ENCODE peak calls at places on chromosomes 2 and 18, in four cellular contexts. One of them, this sample, is unnamed. For H3K27me3, the result is how much of the 10 kb centered on the place peaks cover.

GRCh38 chr2:103387888-103388287 is 626.1 kb downstream of the TMEM182 start:
- DNase-seq in adrenal gland: no peak
- DNase-seq in body of pancreas: no peak
- DNase-seq in gastrocnemius medialis: no peak
- DNase-seq in this sample: no peak

GRCh38 chr18:58186258-58186948 is 142.4 kb downstream of the NEDD4L start:
- DNase-seq in adrenal gland: no peak
- DNase-seq in body of pancreas: peak
- DNase-seq in gastrocnemius medialis: no peak
- DNase-seq in this sample: no peak

GRCh38 chr2:101032100-101032776 is 30.1 kb downstream of the RPL31 start:
- DNase-seq in adrenal gland: no peak
- DNase-seq in body of pancreas: no peak
- DNase-seq in gastrocnemius medialis: no peak
- DNase-seq in this sample: no peak

GRCh38 chr2:205687018-205687956 is 5.0 kb downstream of the NRP2 start:
- DNase-seq in adrenal gland: no peak
- DNase-seq in body of pancreas: no peak
- DNase-seq in gastrocnemius medialis: no peak
- DNase-seq in this sample: no peak

GRCh38 chr2:157839162-157839801 is 36.8 kb downstream of the ACVR1 start:
- DNase-seq in adrenal gland: peak
- DNase-seq in body of pancreas: no peak
- DNase-seq in gastrocnemius medialis: peak
- DNase-seq in this sample: peak

GRCh38 chr2:58578276-58578675 is 337.2 kb upstream of the FANCL start:
- DNase-seq in adrenal gland: no peak
- DNase-seq in body of pancreas: no peak
- DNase-seq in gastrocnemius medialis: no peak
- DNase-seq in this sample: no peak

GRCh38 chr18:67417864-67418523 is 98.5 kb downstream of the DSEL start:
- DNase-seq in adrenal gland: peak
- DNase-seq in body of pancreas: no peak
- DNase-seq in gastrocnemius medialis: no peak
- DNase-seq in this sample: no peak

GRCh38 chr2:241223211-241224067 is 35.0 kb downstream of the ANO7 start:
- DNase-seq in adrenal gland: no peak
- DNase-seq in body of pancreas: no peak
- DNase-seq in gastrocnemius medialis: no peak
- DNase-seq in this sample: no peak

GRCh38 chr2:164778723-164779122 is 62.9 kb downstream of the COBLL1 start:
- DNase-seq in adrenal gland: no peak
- DNase-seq in body of pancreas: no peak
- DNase-seq in gastrocnemius medialis: no peak
- DNase-seq in this sample: no peak

GRCh38 chr18:9861933-9862332 is 23.8 kb upstream of the TXNDC2 start:
- DNase-seq in adrenal gland: no peak
- DNase-seq in body of pancreas: no peak
- DNase-seq in gastrocnemius medialis: no peak
- DNase-seq in this sample: no peak

GRCh38 chr2:84022810-84023431 is 436.2 kb downstream of the SUCLG1 start:
- DNase-seq in adrenal gland: peak
- DNase-seq in body of pancreas: peak
- DNase-seq in gastrocnemius medialis: no peak
- DNase-seq in this sample: no peak

GRCh38 chr2:28449489-28450395 is 46.1 kb upstream of the PLB1 start:
- DNase-seq in adrenal gland: no peak
- DNase-seq in body of pancreas: no peak
- DNase-seq in gastrocnemius medialis: no peak
- DNase-seq in this sample: no peak

GRCh38 chr18:75212626-75213110 is 2.1 kb downstream of the TSHZ1 start:
- DNase-seq in adrenal gland: no peak
- DNase-seq in body of pancreas: no peak
- DNase-seq in gastrocnemius medialis: no peak
- DNase-seq in this sample: no peak

GRCh38 chr18:57813245-57813644 is 10.1 kb upstream of the ATP8B1 start:
- DNase-seq in adrenal gland: no peak
- DNase-seq in body of pancreas: no peak
- DNase-seq in gastrocnemius medialis: no peak
- DNase-seq in this sample: no peak

GRCh38 chr2:10120158-10120937 is 2.2 kb upstream of the RRM2 start:
- DNase-seq in adrenal gland: peak
- DNase-seq in body of pancreas: peak
- DNase-seq in gastrocnemius medialis: peak
- DNase-seq in this sample: peak

GRCh38 chr2:37891846-37892435 is 33.1 kb upstream of the RMDN2 start:
- DNase-seq in adrenal gland: no peak
- DNase-seq in body of pancreas: no peak
- DNase-seq in gastrocnemius medialis: no peak
- DNase-seq in this sample: no peak

GRCh38 chr2:101759162-101759561 is 61.7 kb downstream of the MAP4K4 start:
- DNase-seq in adrenal gland: peak
- DNase-seq in body of pancreas: no peak
- DNase-seq in gastrocnemius medialis: no peak
- DNase-seq in this sample: peak

GRCh38 chr2:200477667-200478121 is 32.2 kb downstream of the KCTD18 start:
- DNase-seq in adrenal gland: peak
- DNase-seq in body of pancreas: peak
- DNase-seq in gastrocnemius medialis: peak
- DNase-seq in this sample: peak

GRCh38 chr2:68362069-68362468 is 3.0 kb upstream of the PLEK start:
- DNase-seq in adrenal gland: peak
- DNase-seq in body of pancreas: peak
- DNase-seq in gastrocnemius medialis: peak
- DNase-seq in this sample: peak

GRCh38 chr2:108200569-108200968 is 39.2 kb upstream of the SULT1C3 start:
- DNase-seq in adrenal gland: no peak
- DNase-seq in body of pancreas: no peak
- DNase-seq in gastrocnemius medialis: no peak
- DNase-seq in this sample: no peak

GRCh38 chr18:80033181-80034067 is 810 bp upstream of the RBFA start:
- DNase-seq in adrenal gland: no peak
- DNase-seq in body of pancreas: no peak
- DNase-seq in gastrocnemius medialis: no peak
- DNase-seq in this sample: no peak

GRCh38 chr2:15955232-15955983 is 15.1 kb downstream of the MYCN start:
- DNase-seq in adrenal gland: no peak
- DNase-seq in body of pancreas: no peak
- DNase-seq in gastrocnemius medialis: no peak
- DNase-seq in this sample: no peak

GRCh38 chr18:48022531-48023330 is 92.3 kb upstream of the SMAD2 start:
- DNase-seq in adrenal gland: no peak
- DNase-seq in body of pancreas: no peak
- DNase-seq in gastrocnemius medialis: no peak
- DNase-seq in this sample: peak

GRCh38 chr2:186575302-186575701 is 14.6 kb upstream of the ITGAV start:
- DNase-seq in adrenal gland: peak
- DNase-seq in body of pancreas: no peak
- DNase-seq in gastrocnemius medialis: peak
- DNase-seq in this sample: peak

GRCh38 chr2:218079943-218080913 is 11.2 kb downstream of the RUFY4 start:
- DNase-seq in adrenal gland: no peak
- DNase-seq in body of pancreas: no peak
- DNase-seq in gastrocnemius medialis: no peak
- DNase-seq in this sample: no peak

GRCh38 chr18:58169472-58169871 is 125.4 kb downstream of the NEDD4L start:
- DNase-seq in adrenal gland: no peak
- DNase-seq in body of pancreas: no peak
- DNase-seq in gastrocnemius medialis: no peak
- DNase-seq in this sample: no peak

GRCh38 chr2:157996799-157997198 is 104.9 kb upstream of the UPP2 start:
- DNase-seq in adrenal gland: no peak
- DNase-seq in body of pancreas: no peak
- DNase-seq in gastrocnemius medialis: no peak
- DNase-seq in this sample: no peak

GRCh38 chr18:10558243-10558966 is 32.6 kb downstream of the NAPG start:
- DNase-seq in adrenal gland: no peak
- DNase-seq in body of pancreas: no peak
- DNase-seq in gastrocnemius medialis: no peak
- DNase-seq in this sample: no peak

GRCh38 chr2:61626827-61627226 is 88.7 kb upstream of the XPO1 start:
- DNase-seq in adrenal gland: no peak
- DNase-seq in body of pancreas: no peak
- DNase-seq in gastrocnemius medialis: no peak
- DNase-seq in this sample: no peak

GRCh38 chr18:74499633-74500032 is 3.5 kb downstream of the CNDP2 start:
- DNase-seq in adrenal gland: peak
- DNase-seq in body of pancreas: peak
- DNase-seq in gastrocnemius medialis: no peak
- DNase-seq in this sample: peak

GRCh38 chr18:50283469-50284209 is 2.3 kb upstream of the MBD1 start:
- DNase-seq in adrenal gland: no peak
- DNase-seq in body of pancreas: no peak
- DNase-seq in gastrocnemius medialis: no peak
- DNase-seq in this sample: no peak

GRCh38 chr2:11144724-11145079 is 10.6 kb upstream of the SLC66A3 start:
- DNase-seq in adrenal gland: no peak
- DNase-seq in body of pancreas: no peak
- DNase-seq in gastrocnemius medialis: no peak
- DNase-seq in this sample: no peak

GRCh38 chr2:11144077-11144723 is 11.1 kb upstream of the SLC66A3 start:
- DNase-seq in adrenal gland: no peak
- DNase-seq in body of pancreas: no peak
- DNase-seq in gastrocnemius medialis: no peak
- DNase-seq in this sample: no peak

GRCh38 chr2:11141319-11141718 is 13.9 kb upstream of the SLC66A3 start:
- DNase-seq in adrenal gland: no peak
- DNase-seq in body of pancreas: no peak
- DNase-seq in gastrocnemius medialis: no peak
- DNase-seq in this sample: no peak

GRCh38 chr2:11142330-11142729 is 12.9 kb upstream of the SLC66A3 start:
- DNase-seq in adrenal gland: no peak
- DNase-seq in body of pancreas: no peak
- DNase-seq in gastrocnemius medialis: no peak
- DNase-seq in this sample: no peak

DNA sequence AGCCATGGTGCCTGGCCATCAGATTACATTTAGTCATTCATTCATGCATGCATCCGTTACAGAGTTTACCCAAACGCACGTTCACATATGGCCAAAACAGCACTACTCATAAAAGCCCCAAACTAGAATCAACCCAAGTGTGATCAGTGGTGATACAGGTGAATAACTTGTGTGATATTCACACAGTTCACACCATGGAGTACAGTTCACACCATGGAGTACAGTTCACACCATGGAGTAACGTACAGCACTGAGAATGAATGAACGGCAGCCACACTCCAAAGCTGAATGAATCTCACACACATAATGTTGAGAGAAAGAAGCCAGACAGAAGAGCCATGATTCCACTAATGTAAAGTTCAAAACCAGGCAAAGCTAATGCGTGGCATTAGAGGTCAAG is 12.3 kb upstream of the SLC66A3 start:
- DNase-seq in adrenal gland: no peak
- DNase-seq in body of pancreas: no peak
- DNase-seq in gastrocnemius medialis: no peak
- DNase-seq in this sample: no peak
- H3K27me3 ChIP-seq in adrenal gland: under half
- H3K27me3 ChIP-seq in body of pancreas: under half
- H3K27me3 ChIP-seq in gastrocnemius medialis: under half
- H3K27me3 ChIP-seq in this sample: under half

GRCh38 chr2:227939271-227940027 is 68.0 kb downstream of the DAW1 start:
- DNase-seq in adrenal gland: peak
- DNase-seq in body of pancreas: peak
- DNase-seq in gastrocnemius medialis: no peak
- DNase-seq in this sample: no peak
- TF ChIP-seq CTCF in adrenal gland: peak
- TF ChIP-seq CTCF in body of pancreas: peak
- TF ChIP-seq CTCF in gastrocnemius medialis: no peak
- TF ChIP-seq CTCF in this sample: no peak

GRCh38 chr2:8611246-8611645 is 70.6 kb upstream of the ID2 start:
- DNase-seq in adrenal gland: no peak
- DNase-seq in body of pancreas: no peak
- DNase-seq in gastrocnemius medialis: no peak
- DNase-seq in this sample: no peak
- H3K27me3 ChIP-seq in adrenal gland: under half
- H3K27me3 ChIP-seq in body of pancreas: under half
- H3K27me3 ChIP-seq in gastrocnemius medialis: under half
- H3K27me3 ChIP-seq in this sample: under half

GRCh38 chr2:52416340-52416739 is 1351.3 kb upstream of the CHAC2 start:
- DNase-seq in adrenal gland: no peak
- DNase-seq in body of pancreas: no peak
- DNase-seq in gastrocnemius medialis: no peak
- DNase-seq in this sample: no peak
- TF ChIP-seq CTCF in adrenal gland: no peak
- TF ChIP-seq CTCF in body of pancreas: no peak
- TF ChIP-seq CTCF in gastrocnemius medialis: no peak
- TF ChIP-seq CTCF in this sample: no peak

GRCh38 chr2:231003186-231003585 is 7.3 kb downstream of the SPATA3 start:
- DNase-seq in adrenal gland: no peak
- DNase-seq in body of pancreas: no peak
- DNase-seq in gastrocnemius medialis: no peak
- DNase-seq in this sample: no peak
- H3K27me3 ChIP-seq in adrenal gland: under half
- H3K27me3 ChIP-seq in body of pancreas: under half
- H3K27me3 ChIP-seq in gastrocnemius medialis: under half
- H3K27me3 ChIP-seq in this sample: under half

GRCh38 chr2:174580951-174581350 is 16.7 kb downstream of the WIPF1 start:
- DNase-seq in adrenal gland: no peak
- DNase-seq in body of pancreas: no peak
- DNase-seq in gastrocnemius medialis: no peak
- DNase-seq in this sample: no peak

GRCh38 chr2:174574657-174575056 is 22.9 kb downstream of the WIPF1 start:
- DNase-seq in adrenal gland: no peak
- DNase-seq in body of pancreas: no peak
- DNase-seq in gastrocnemius medialis: no peak
- DNase-seq in this sample: no peak

GRCh38 chr2:174581543-174581942 is 16.1 kb downstream of the WIPF1 start:
- DNase-seq in adrenal gland: no peak
- DNase-seq in body of pancreas: no peak
- DNase-seq in gastrocnemius medialis: no peak
- DNase-seq in this sample: no peak

GRCh38 chr2:174575124-174575776 is 22.4 kb downstream of the WIPF1 start:
- DNase-seq in adrenal gland: no peak
- DNase-seq in body of pancreas: no peak
- DNase-seq in gastrocnemius medialis: no peak
- DNase-seq in this sample: no peak

DNA sequence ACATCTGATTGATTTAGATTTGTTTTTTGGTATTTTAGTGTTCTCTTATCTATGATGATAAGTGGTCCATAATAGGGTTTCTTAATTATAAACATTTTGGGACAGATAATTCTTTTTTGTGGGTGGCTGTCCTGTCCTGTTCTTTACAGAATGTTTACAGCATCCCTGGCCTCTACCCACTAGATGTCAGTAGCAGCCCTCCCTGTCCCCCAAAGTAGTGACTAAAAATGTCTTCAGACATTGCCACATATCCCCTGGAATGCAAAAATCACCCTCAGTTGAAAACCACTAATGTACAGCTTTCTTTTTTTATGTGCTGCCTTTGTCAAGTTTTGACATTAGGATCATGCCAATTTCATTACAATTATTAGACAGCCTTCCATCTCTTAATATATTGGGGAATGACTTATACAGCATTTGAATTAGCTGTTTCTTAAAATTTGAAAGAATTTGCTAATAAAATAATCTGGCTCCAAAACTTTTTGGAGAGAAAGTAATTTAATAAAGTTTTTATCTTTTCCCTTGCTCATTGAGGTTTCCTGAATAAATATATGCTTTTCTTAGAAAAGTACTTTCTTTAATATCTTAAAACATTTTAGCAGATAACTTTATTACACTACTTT is 19.5 kb downstream of the WIPF1 start:
- DNase-seq in adrenal gland: no peak
- DNase-seq in body of pancreas: no peak
- DNase-seq in gastrocnemius medialis: no peak
- DNase-seq in this sample: no peak
- TF ChIP-seq CTCF in adrenal gland: peak
- TF ChIP-seq CTCF in body of pancreas: peak
- TF ChIP-seq CTCF in gastrocnemius medialis: peak
- TF ChIP-seq CTCF in this sample: peak